ENCODE peak calls at places on chromosomes 5 and 9, in four cellular contexts. H is SK-N-SH, Q is HepG2, K is IMR-90. F is an unnamed sample.

GRCh38 chr9:81592890-81593271 is 96.5 kb downstream of the TLE1 start:
- DNase-seq in H (peak; percentile 47), Q (no peak), K (no peak), F (no peak)

GRCh38 chr9:21789541-21790037 is 12.8 kb upstream of the MTAP start:
- DNase-seq in H (peak; percentile 34), Q (peak; percentile 83), K (peak; percentile 95), F (no peak)

GRCh38 chr9:137279741-137280477 is 2.4 kb downstream of the TOR4A start:
- DNase-seq in H (no peak), Q (no peak), K (no peak), F (no peak)

GRCh38 chr5:1246711-1247431 is 21.7 kb downstream of the SLC6A18 start:
- DNase-seq in H (peak; percentile 52), Q (peak; percentile 45), K (no peak), F (peak; percentile 91)

GRCh38 chr5:73180561-73180960 is 7.6 kb downstream of the TMEM174 start:
- DNase-seq in H (no peak), Q (no peak), K (peak; percentile 49), F (no peak)

GRCh38 chr5:59807806-59808205 is 85.7 kb downstream of the PDE4D start:
- DNase-seq in H (no peak), Q (no peak), K (no peak), F (no peak)

GRCh38 chr9:121690316-121690715 is 38.9 kb downstream of the DAB2IP start:
- DNase-seq in H (no peak), Q (no peak), K (no peak), F (no peak)

GRCh38 chr9:114181583-114182409 is 26.5 kb downstream of the COL27A1 start:
- DNase-seq in H (no peak), Q (no peak), K (peak; percentile 49), F (no peak)

GRCh38 chr5:171882118-171882517 is 96.5 kb downstream of the SMIM23 start:
- DNase-seq in H (no peak), Q (no peak), K (no peak), F (no peak)

GRCh38 chr9:135480942-135481315 is 1.3 kb downstream of the PPP1R26 start:
- DNase-seq in H (no peak), Q (no peak), K (no peak), F (no peak)

GRCh38 chr9:135478191-135478590 is 1.4 kb upstream of the PPP1R26 start:
- DNase-seq in H (no peak), Q (no peak), K (no peak), F (no peak)

GRCh38 chr9:135479469-135480052 is at the start of gene PPP1R26:
- DNase-seq in H (peak; percentile 94), Q (no peak), K (no peak), F (no peak)

GRCh38 chr9:135480071-135480941 is 724 bp downstream of the PPP1R26 start:
- DNase-seq in H (peak; percentile 82), Q (peak; percentile 38), K (peak; percentile 20), F (no peak)

GRCh38 chr9:135478858-135479468 is 619 bp upstream of the PPP1R26 start:
- DNase-seq in H (peak; percentile 80), Q (peak; percentile 45), K (no peak), F (no peak)
- TF ChIP-seq RAD21 in H (no peak), Q (no peak), K (no peak), F (no peak)

GRCh38 chr5:157539623-157540022 is 36.0 kb downstream of the ADAM19 start:
- DNase-seq in H (no peak), Q (no peak), K (peak; percentile 43), F (no peak)

GRCh38 chr5:157540707-157541451 is 34.7 kb downstream of the ADAM19 start:
- DNase-seq in H (peak; percentile 37), Q (no peak), K (peak; percentile 84), F (no peak)

GRCh38 chr5:157541452-157542118 is 34.0 kb downstream of the ADAM19 start:
- DNase-seq in H (no peak), Q (no peak), K (no peak), F (no peak)

GRCh38 chr5:157538311-157538710 is 37.3 kb downstream of the ADAM19 start:
- DNase-seq in H (no peak), Q (no peak), K (no peak), F (no peak)

GRCh38 chr5:157540124-157540523 is 35.5 kb downstream of the ADAM19 start:
- DNase-seq in H (no peak), Q (no peak), K (no peak), F (no peak)
- TF ChIP-seq RAD21 in H (no peak), Q (no peak), K (no peak), F (no peak)

GRCh38 chr9:134328841-134329575 is 2.8 kb downstream of the RXRA start:
- DNase-seq in H (no peak), Q (peak; percentile 73), K (no peak), F (no peak)

GRCh38 chr9:134327671-134328231 is 1.5 kb downstream of the RXRA start:
- DNase-seq in H (no peak), Q (no peak), K (no peak), F (no peak)

GRCh38 chr9:134326754-134327526 is 685 bp downstream of the RXRA start:
- DNase-seq in H (peak; percentile 84), Q (no peak), K (peak; percentile 31), F (no peak)

GRCh38 chr9:134329576-134329855 is 3.3 kb downstream of the RXRA start:
- DNase-seq in H (no peak), Q (no peak), K (no peak), F (no peak)

DNA sequence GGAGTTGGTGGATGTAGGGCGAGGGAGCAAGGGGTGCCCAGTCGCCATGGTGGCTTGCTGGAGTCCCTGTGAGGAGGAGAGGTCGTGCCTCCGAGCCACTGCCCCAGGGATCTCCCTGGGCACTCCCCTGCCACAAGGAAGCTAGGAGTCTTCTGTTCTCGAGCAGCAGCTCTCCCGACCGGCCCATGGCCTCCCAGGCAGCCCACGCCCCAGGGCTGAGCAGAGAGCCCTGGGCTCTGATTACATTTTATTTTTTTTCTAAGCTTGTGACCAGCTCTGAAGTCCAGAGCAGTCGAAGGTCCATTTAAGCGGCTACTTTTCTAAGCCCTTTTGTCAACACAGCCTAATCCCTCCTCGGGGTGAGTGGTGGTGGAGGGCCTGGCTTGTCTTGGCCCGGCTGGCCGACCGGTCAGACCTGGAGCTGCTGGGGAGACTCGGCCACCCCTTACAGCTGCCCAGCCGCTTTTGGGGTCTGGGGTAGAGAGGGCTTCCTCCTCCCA is 2.1 kb downstream of the RXRA start:
- DNase-seq in H (no peak), Q (peak; percentile 89), K (peak; percentile 47), F (no peak)
- TF ChIP-seq RAD21 in H (no peak), Q (no peak), K (no peak), F (no peak)

DNA sequence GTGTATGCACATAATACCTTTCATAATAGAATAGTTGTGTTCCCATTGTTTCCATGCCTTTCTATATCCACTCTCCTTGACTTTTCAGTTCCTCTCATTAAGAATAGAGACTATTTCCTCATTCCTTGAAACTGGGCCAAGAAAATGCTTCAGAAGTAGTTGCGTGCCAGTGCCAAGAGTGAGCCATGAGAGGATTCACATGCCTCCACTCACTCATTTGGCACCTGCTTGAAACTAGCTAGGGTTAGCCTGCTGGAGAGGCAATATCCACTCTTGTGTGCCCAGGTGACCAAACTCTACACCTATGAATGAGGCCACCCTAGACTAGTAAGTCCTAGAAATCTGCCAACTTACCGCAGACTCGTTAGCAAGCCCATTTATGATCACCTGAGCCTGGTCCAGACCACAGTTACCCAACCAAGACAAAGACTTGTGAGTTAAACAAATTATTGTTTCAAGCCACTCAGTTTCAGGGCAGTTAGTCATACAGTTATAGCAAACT is 276.3 kb downstream of the EPB41L4A start:
- DNase-seq in H (no peak), Q (no peak), K (peak; percentile 66), F (no peak)
- TF ChIP-seq RAD21 in H (no peak), Q (no peak), K (no peak), F (no peak)

GRCh38 chr5:103452089-103452488 is 110.5 kb downstream of the NUDT12 start:
- DNase-seq in H (peak; percentile 26), Q (no peak), K (no peak), F (no peak)
- TF ChIP-seq RAD21 in H (no peak), Q (no peak), K (no peak), F (no peak)

DNA sequence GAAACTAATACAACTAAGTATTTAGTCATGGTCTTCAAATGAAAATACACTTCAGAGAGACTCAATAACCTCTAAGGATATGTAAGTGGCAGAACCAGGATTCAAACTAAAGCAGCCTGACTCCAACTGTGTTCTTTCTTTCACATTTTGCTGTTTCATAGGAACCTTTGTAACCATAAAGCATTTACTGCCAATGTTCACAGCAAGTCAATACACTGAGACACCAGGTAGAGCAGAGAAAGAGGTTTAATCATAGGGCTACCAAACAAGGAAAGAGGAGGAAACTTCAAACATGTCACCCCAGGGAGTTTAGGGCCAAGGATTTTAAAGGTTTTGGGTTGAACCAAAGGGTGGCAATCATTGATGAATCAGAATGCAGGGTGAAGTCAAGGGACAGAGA is 263.1 kb upstream of the PTGER4 start:
- DNase-seq in H (no peak), Q (no peak), K (no peak), F (no peak)
- TF ChIP-seq RAD21 in H (no peak), Q (no peak), K (no peak), F (no peak)

GRCh38 chr9:99134893-99135341 is 30.0 kb downstream of the TGFBR1 start:
- DNase-seq in H (no peak), Q (no peak), K (peak; percentile 78), F (no peak)
- TF ChIP-seq RAD21 in H (no peak), Q (no peak), K (no peak), F (no peak)

DNA sequence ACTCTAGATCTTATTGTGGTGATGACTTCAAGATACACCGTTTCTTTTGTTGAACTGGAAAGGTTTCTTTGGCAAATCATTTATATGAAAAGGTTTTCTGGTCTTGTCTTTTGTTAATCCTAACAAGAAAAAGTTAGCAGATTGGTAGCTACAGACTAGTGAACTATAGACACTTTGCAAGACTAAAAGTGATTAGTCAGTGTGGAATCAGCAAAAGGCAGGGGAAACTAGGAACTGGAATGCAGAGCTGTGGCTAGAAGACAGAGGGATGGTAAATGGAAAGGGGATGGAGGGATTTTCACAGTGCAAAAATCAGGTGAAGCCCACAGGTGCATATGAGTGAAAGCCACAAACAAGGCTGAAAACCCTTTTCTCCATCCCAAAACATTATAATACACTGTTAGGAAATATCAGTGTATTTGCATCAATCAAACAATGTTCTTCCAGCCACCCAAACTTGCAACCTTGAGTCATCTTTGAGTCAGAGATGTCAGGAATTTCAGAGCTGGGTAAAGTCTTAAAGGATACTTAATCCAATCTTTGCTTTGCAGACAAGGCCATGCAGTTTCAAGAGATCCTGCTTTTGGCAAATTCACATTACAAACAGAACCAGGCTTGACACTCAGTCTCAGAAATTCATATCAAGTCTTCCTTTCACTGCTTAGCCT is 52.7 kb downstream of the PLK2 start:
- DNase-seq in H (no peak), Q (no peak), K (peak; percentile 88), F (no peak)
- TF ChIP-seq RAD21 in H (no peak), Q (no peak), K (no peak), F (no peak)

GRCh38 chr5:141811287-141812155 is 66.7 kb downstream of the PCDH1 start:
- DNase-seq in H (peak; percentile 86), Q (peak; percentile 9), K (no peak), F (peak; percentile 89)
- TF ChIP-seq RAD21 in H (peak; percentile 52), Q (no peak), K (no peak), F (peak; percentile 74)